ENCODE peak calls at places on chromosomes 11 and 22, in nine cellular contexts. One of them, this sample, is unnamed.

GRCh38 chr22:25447689-25448434 is 116.6 kb upstream of the GRK3 start:
- DNase-seq in HTR-8/SVneo: peak
- DNase-seq in GM20000: peak
- DNase-seq in IMR-90: peak
- DNase-seq in chondrocyte: no peak
- DNase-seq in NCI-H774: peak
- DNase-seq in NCI-H1694 treated with DMSO at 0.1 percent for 48 hours: peak
- DNase-seq in tibial nerve: peak
- DNase-seq in lower leg skin: peak
- DNase-seq in this sample: peak

GRCh38 chr11:72075109-72075508 is 5.2 kb downstream of the NUMA1 start:
- DNase-seq in HTR-8/SVneo: no peak
- DNase-seq in GM20000: no peak
- DNase-seq in IMR-90: no peak
- DNase-seq in chondrocyte: no peak
- DNase-seq in NCI-H774: no peak
- DNase-seq in NCI-H1694 treated with DMSO at 0.1 percent for 48 hours: no peak
- DNase-seq in tibial nerve: no peak
- DNase-seq in lower leg skin: no peak
- DNase-seq in this sample: no peak

GRCh38 chr22:17009640-17010291 is 1.7 kb upstream of the GAB4 start:
- DNase-seq in HTR-8/SVneo: no peak
- DNase-seq in GM20000: no peak
- DNase-seq in IMR-90: no peak
- DNase-seq in chondrocyte: no peak
- DNase-seq in NCI-H774: no peak
- DNase-seq in NCI-H1694 treated with DMSO at 0.1 percent for 48 hours: no peak
- DNase-seq in tibial nerve: no peak
- DNase-seq in lower leg skin: no peak
- DNase-seq in this sample: no peak

GRCh38 chr11:1358286-1358685 is 31.4 kb upstream of the BRSK2 start:
- DNase-seq in HTR-8/SVneo: no peak
- DNase-seq in GM20000: no peak
- DNase-seq in IMR-90: peak
- DNase-seq in chondrocyte: peak
- DNase-seq in NCI-H774: no peak
- DNase-seq in NCI-H1694 treated with DMSO at 0.1 percent for 48 hours: no peak
- DNase-seq in tibial nerve: no peak
- DNase-seq in lower leg skin: no peak
- DNase-seq in this sample: no peak

GRCh38 chr11:63535734-63536133 is 874 bp upstream of the PLAAT4 start:
- DNase-seq in HTR-8/SVneo: no peak
- DNase-seq in GM20000: no peak
- DNase-seq in IMR-90: no peak
- DNase-seq in chondrocyte: no peak
- DNase-seq in NCI-H774: no peak
- DNase-seq in NCI-H1694 treated with DMSO at 0.1 percent for 48 hours: no peak
- DNase-seq in tibial nerve: no peak
- DNase-seq in lower leg skin: no peak
- DNase-seq in this sample: no peak

GRCh38 chr11:131763193-131763890 is 392.9 kb downstream of the NTM start:
- DNase-seq in HTR-8/SVneo: no peak
- DNase-seq in GM20000: no peak
- DNase-seq in IMR-90: peak
- DNase-seq in chondrocyte: no peak
- DNase-seq in NCI-H774: no peak
- DNase-seq in NCI-H1694 treated with DMSO at 0.1 percent for 48 hours: no peak
- DNase-seq in tibial nerve: no peak
- DNase-seq in lower leg skin: no peak
- DNase-seq in this sample: no peak

GRCh38 chr22:21020802-21021429 is 6.0 kb downstream of the P2RX6 start:
- DNase-seq in HTR-8/SVneo: no peak
- DNase-seq in GM20000: peak
- DNase-seq in IMR-90: no peak
- DNase-seq in chondrocyte: no peak
- DNase-seq in NCI-H774: peak
- DNase-seq in NCI-H1694 treated with DMSO at 0.1 percent for 48 hours: peak
- DNase-seq in tibial nerve: no peak
- DNase-seq in lower leg skin: no peak
- DNase-seq in this sample: no peak

GRCh38 chr11:10158461-10158860 is 135.6 kb downstream of the SBF2 start:
- DNase-seq in HTR-8/SVneo: no peak
- DNase-seq in GM20000: no peak
- DNase-seq in IMR-90: peak
- DNase-seq in chondrocyte: no peak
- DNase-seq in NCI-H774: no peak
- DNase-seq in NCI-H1694 treated with DMSO at 0.1 percent for 48 hours: no peak
- DNase-seq in tibial nerve: no peak
- DNase-seq in lower leg skin: no peak
- DNase-seq in this sample: no peak

GRCh38 chr11:13440100-13440855 is 22.7 kb downstream of the BTBD10 start:
- DNase-seq in HTR-8/SVneo: peak
- DNase-seq in GM20000: no peak
- DNase-seq in IMR-90: peak
- DNase-seq in chondrocyte: no peak
- DNase-seq in NCI-H774: peak
- DNase-seq in NCI-H1694 treated with DMSO at 0.1 percent for 48 hours: peak
- DNase-seq in tibial nerve: no peak
- DNase-seq in lower leg skin: peak
- DNase-seq in this sample: peak

GRCh38 chr11:117572129-117572528 is 224.9 kb downstream of the DSCAML1 start:
- DNase-seq in HTR-8/SVneo: no peak
- DNase-seq in GM20000: no peak
- DNase-seq in IMR-90: no peak
- DNase-seq in chondrocyte: peak
- DNase-seq in NCI-H774: no peak
- DNase-seq in NCI-H1694 treated with DMSO at 0.1 percent for 48 hours: no peak
- DNase-seq in tibial nerve: no peak
- DNase-seq in lower leg skin: no peak
- DNase-seq in this sample: no peak

GRCh38 chr11:126443120-126443519 is 87.6 kb downstream of the ST3GAL4 start:
- DNase-seq in HTR-8/SVneo: no peak
- DNase-seq in GM20000: no peak
- DNase-seq in IMR-90: no peak
- DNase-seq in chondrocyte: no peak
- DNase-seq in NCI-H774: peak
- DNase-seq in NCI-H1694 treated with DMSO at 0.1 percent for 48 hours: no peak
- DNase-seq in tibial nerve: no peak
- DNase-seq in lower leg skin: no peak
- DNase-seq in this sample: no peak

GRCh38 chr22:30694171-30694637 is 470 bp upstream of the OSBP2 start:
- DNase-seq in HTR-8/SVneo: peak
- DNase-seq in GM20000: peak
- DNase-seq in IMR-90: peak
- DNase-seq in chondrocyte: no peak
- DNase-seq in NCI-H774: peak
- DNase-seq in NCI-H1694 treated with DMSO at 0.1 percent for 48 hours: peak
- DNase-seq in tibial nerve: no peak
- DNase-seq in lower leg skin: peak
- DNase-seq in this sample: peak

GRCh38 chr22:45420539-45420938 is 7.0 kb downstream of the RIBC2 start:
- DNase-seq in HTR-8/SVneo: no peak
- DNase-seq in GM20000: no peak
- DNase-seq in IMR-90: no peak
- DNase-seq in chondrocyte: no peak
- DNase-seq in NCI-H774: no peak
- DNase-seq in NCI-H1694 treated with DMSO at 0.1 percent for 48 hours: no peak
- DNase-seq in tibial nerve: no peak
- DNase-seq in lower leg skin: no peak
- DNase-seq in this sample: no peak

GRCh38 chr11:76693791-76694190 is 23.2 kb upstream of the LRRC32 start:
- DNase-seq in HTR-8/SVneo: no peak
- DNase-seq in GM20000: no peak
- DNase-seq in IMR-90: no peak
- DNase-seq in chondrocyte: no peak
- DNase-seq in NCI-H774: no peak
- DNase-seq in NCI-H1694 treated with DMSO at 0.1 percent for 48 hours: no peak
- DNase-seq in tibial nerve: no peak
- DNase-seq in lower leg skin: no peak
- DNase-seq in this sample: no peak

GRCh38 chr11:58286249-58286648 is 18.2 kb upstream of the OR10W1 start:
- DNase-seq in HTR-8/SVneo: peak
- DNase-seq in GM20000: peak
- DNase-seq in IMR-90: peak
- DNase-seq in chondrocyte: no peak
- DNase-seq in NCI-H774: peak
- DNase-seq in NCI-H1694 treated with DMSO at 0.1 percent for 48 hours: no peak
- DNase-seq in tibial nerve: no peak
- DNase-seq in lower leg skin: no peak
- DNase-seq in this sample: no peak

GRCh38 chr11:114080219-114080618 is 20.7 kb downstream of the ZBTB16 start:
- DNase-seq in HTR-8/SVneo: no peak
- DNase-seq in GM20000: no peak
- DNase-seq in IMR-90: no peak
- DNase-seq in chondrocyte: no peak
- DNase-seq in NCI-H774: peak
- DNase-seq in NCI-H1694 treated with DMSO at 0.1 percent for 48 hours: no peak
- DNase-seq in tibial nerve: no peak
- DNase-seq in lower leg skin: no peak
- DNase-seq in this sample: no peak

GRCh38 chr11:69657911-69658605 is 17.1 kb downstream of the LTO1 start:
- DNase-seq in HTR-8/SVneo: no peak
- DNase-seq in GM20000: no peak
- DNase-seq in IMR-90: peak
- DNase-seq in chondrocyte: peak
- DNase-seq in NCI-H774: no peak
- DNase-seq in NCI-H1694 treated with DMSO at 0.1 percent for 48 hours: no peak
- DNase-seq in tibial nerve: no peak
- DNase-seq in lower leg skin: no peak
- DNase-seq in this sample: peak

GRCh38 chr11:66842501-66842895 is 743 bp upstream of the RCE1 start:
- DNase-seq in HTR-8/SVneo: no peak
- DNase-seq in GM20000: peak
- DNase-seq in IMR-90: no peak
- DNase-seq in chondrocyte: no peak
- DNase-seq in NCI-H774: no peak
- DNase-seq in NCI-H1694 treated with DMSO at 0.1 percent for 48 hours: no peak
- DNase-seq in tibial nerve: no peak
- DNase-seq in lower leg skin: no peak
- DNase-seq in this sample: no peak

GRCh38 chr22:48414662-48415061 is 1413.0 kb downstream of the BRD1 start:
- DNase-seq in HTR-8/SVneo: no peak
- DNase-seq in GM20000: no peak
- DNase-seq in IMR-90: no peak
- DNase-seq in chondrocyte: no peak
- DNase-seq in NCI-H774: no peak
- DNase-seq in NCI-H1694 treated with DMSO at 0.1 percent for 48 hours: no peak
- DNase-seq in tibial nerve: no peak
- DNase-seq in lower leg skin: no peak
- DNase-seq in this sample: no peak

GRCh38 chr22:50329236-50329635 is 2.4 kb upstream of the DENND6B start:
- DNase-seq in HTR-8/SVneo: no peak
- DNase-seq in GM20000: no peak
- DNase-seq in IMR-90: peak
- DNase-seq in chondrocyte: no peak
- DNase-seq in NCI-H774: no peak
- DNase-seq in NCI-H1694 treated with DMSO at 0.1 percent for 48 hours: no peak
- DNase-seq in tibial nerve: no peak
- DNase-seq in lower leg skin: no peak
- DNase-seq in this sample: no peak

GRCh38 chr11:6531267-6531752 is 34.2 kb downstream of the DNHD1 start:
- DNase-seq in HTR-8/SVneo: peak
- DNase-seq in GM20000: peak
- DNase-seq in IMR-90: peak
- DNase-seq in chondrocyte: no peak
- DNase-seq in NCI-H774: no peak
- DNase-seq in NCI-H1694 treated with DMSO at 0.1 percent for 48 hours: peak
- DNase-seq in tibial nerve: no peak
- DNase-seq in lower leg skin: no peak
- DNase-seq in this sample: no peak

GRCh38 chr11:121907379-121907778 is 208.6 kb downstream of the BLID start:
- DNase-seq in HTR-8/SVneo: no peak
- DNase-seq in GM20000: no peak
- DNase-seq in IMR-90: no peak
- DNase-seq in chondrocyte: no peak
- DNase-seq in NCI-H774: no peak
- DNase-seq in NCI-H1694 treated with DMSO at 0.1 percent for 48 hours: no peak
- DNase-seq in tibial nerve: no peak
- DNase-seq in lower leg skin: no peak
- DNase-seq in this sample: no peak

GRCh38 chr11:64372802-64373597 is 14.0 kb downstream of the RPS6KA4 start:
- DNase-seq in HTR-8/SVneo: no peak
- DNase-seq in GM20000: no peak
- DNase-seq in IMR-90: no peak
- DNase-seq in chondrocyte: no peak
- DNase-seq in NCI-H774: peak
- DNase-seq in NCI-H1694 treated with DMSO at 0.1 percent for 48 hours: peak
- DNase-seq in tibial nerve: no peak
- DNase-seq in lower leg skin: no peak
- DNase-seq in this sample: no peak